ENCODE peak calls at places on chromosomes 16 and 17, in five cellular contexts. H is suprapubic skin, W is ascending aorta, A is heart right ventricle, Y is trophoblast cell. Z is an unnamed sample. For H3K36me3, the result is how much of the 10 kb centered on the place peaks cover.

GRCh38 chr17:33753452-33753851 is 460.4 kb upstream of the ASIC2 start:
- DNase-seq in H (no peak), W (no peak), A (no peak), Y (no peak), Z (no peak)

GRCh38 chr16:3045758-3046505 is 429 bp upstream of the MMP25 start:
- DNase-seq in H (no peak), W (no peak), A (no peak), Y (no peak), Z (no peak)

GRCh38 chr17:79950711-79951110 is 85.0 kb downstream of the TBC1D16 start:
- DNase-seq in H (peak), W (no peak), A (no peak), Y (no peak), Z (no peak)

GRCh38 chr17:7019839-7020519 is 2.9 kb upstream of the BCL6B start:
- DNase-seq in H (no peak), W (no peak), A (peak), Y (peak), Z (no peak)

GRCh38 chr17:75817571-75817970 is 26.6 kb downstream of the UNC13D start:
- DNase-seq in H (no peak), W (no peak), A (no peak), Y (no peak), Z (no peak)

GRCh38 chr16:51807551-51807950 is 656.5 kb upstream of the SALL1 start:
- DNase-seq in H (no peak), W (no peak), A (no peak), Y (no peak), Z (no peak)

GRCh38 chr16:2008009-2008526 is 1.6 kb downstream of the ZNF598 start:
- DNase-seq in H (no peak), W (no peak), A (no peak), Y (peak), Z (peak)

GRCh38 chr17:5419959-5420653 is at the start of gene RPAIN:
- DNase-seq in H (peak), W (peak), A (peak), Y (no peak), Z (no peak)

GRCh38 chr17:20105539-20106291 is 96.6 kb downstream of the SPECC1 start:
- DNase-seq in H (no peak), W (no peak), A (no peak), Y (no peak), Z (no peak)

GRCh38 chr17:66542183-66542966 is 240.0 kb downstream of the PRKCA start:
- DNase-seq in H (no peak), W (no peak), A (no peak), Y (no peak), Z (no peak)

GRCh38 chr17:75765981-75766380 is 989 bp upstream of the GALK1 start:
- DNase-seq in H (no peak), W (no peak), A (no peak), Y (no peak), Z (no peak)

GRCh38 chr17:68515238-68515637 is 3.0 kb downstream of the PRKAR1A start:
- DNase-seq in H (no peak), W (no peak), A (no peak), Y (no peak), Z (no peak)

GRCh38 chr17:68512967-68513474 is 791 bp downstream of the PRKAR1A start:
- DNase-seq in H (no peak), W (no peak), A (no peak), Y (peak), Z (no peak)

GRCh38 chr17:68516732-68517131 is 4.5 kb downstream of the PRKAR1A start:
- DNase-seq in H (no peak), W (no peak), A (no peak), Y (no peak), Z (no peak)

GRCh38 chr17:68513932-68514331 is 1.7 kb downstream of the PRKAR1A start:
- DNase-seq in H (no peak), W (no peak), A (no peak), Y (no peak), Z (no peak)

DNA sequence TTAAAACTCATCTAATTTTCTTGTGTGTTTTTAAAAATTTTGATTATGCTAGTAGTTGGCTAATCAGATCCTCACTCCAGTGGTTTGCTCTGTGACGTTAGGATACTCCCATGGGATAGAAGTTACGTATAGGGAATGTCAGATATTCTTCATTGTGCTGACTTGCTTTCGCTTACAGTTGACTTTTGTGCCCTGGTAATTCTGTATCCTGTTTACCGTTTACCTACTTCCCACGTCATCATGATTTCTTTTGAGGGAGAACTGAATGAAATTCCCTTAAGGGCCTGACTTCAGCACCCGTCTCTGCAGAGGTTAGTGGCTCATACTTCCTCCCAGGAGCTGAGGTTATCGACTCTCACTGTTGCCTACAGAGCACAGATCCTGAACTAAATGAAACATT is 2.6 kb downstream of the PRKAR1A start:
- DNase-seq in H (no peak), W (no peak), A (no peak), Y (no peak), Z (no peak)
- H3K36me3 ChIP-seq in H (under half), W (under half), A (under half), Y (under half), Z (under half)

DNA sequence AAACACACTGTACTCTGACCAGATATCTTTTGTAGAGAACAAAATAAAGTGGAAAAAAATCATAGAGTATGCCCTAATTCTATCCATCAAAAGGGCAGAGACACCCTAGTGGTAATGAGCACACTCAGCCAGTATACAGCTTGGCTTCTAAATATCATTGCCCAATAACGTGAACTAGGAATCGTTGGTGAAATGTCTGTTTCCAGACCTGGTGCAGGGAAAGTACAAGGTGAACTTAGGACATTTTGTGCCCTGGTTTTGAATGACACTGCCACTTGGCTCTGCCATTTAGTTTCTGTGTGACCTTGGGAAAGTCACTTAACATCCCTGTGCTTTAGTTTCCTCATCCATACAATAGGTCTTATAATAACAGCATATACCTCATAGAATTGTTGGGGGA is 13.7 kb downstream of the AMFR start:
- DNase-seq in H (no peak), W (no peak), A (no peak), Y (no peak), Z (no peak)
- H3K36me3 ChIP-seq in H (under half), W (under half), A (half or more), Y (under half), Z (under half)

GRCh38 chr17:78397681-78398101 is 19.2 kb downstream of the PGS1 start:
- DNase-seq in H (no peak), W (no peak), A (peak), Y (peak), Z (no peak)
- H3K36me3 ChIP-seq in H (half or more), W (under half), A (half or more), Y (half or more), Z (under half)

DNA sequence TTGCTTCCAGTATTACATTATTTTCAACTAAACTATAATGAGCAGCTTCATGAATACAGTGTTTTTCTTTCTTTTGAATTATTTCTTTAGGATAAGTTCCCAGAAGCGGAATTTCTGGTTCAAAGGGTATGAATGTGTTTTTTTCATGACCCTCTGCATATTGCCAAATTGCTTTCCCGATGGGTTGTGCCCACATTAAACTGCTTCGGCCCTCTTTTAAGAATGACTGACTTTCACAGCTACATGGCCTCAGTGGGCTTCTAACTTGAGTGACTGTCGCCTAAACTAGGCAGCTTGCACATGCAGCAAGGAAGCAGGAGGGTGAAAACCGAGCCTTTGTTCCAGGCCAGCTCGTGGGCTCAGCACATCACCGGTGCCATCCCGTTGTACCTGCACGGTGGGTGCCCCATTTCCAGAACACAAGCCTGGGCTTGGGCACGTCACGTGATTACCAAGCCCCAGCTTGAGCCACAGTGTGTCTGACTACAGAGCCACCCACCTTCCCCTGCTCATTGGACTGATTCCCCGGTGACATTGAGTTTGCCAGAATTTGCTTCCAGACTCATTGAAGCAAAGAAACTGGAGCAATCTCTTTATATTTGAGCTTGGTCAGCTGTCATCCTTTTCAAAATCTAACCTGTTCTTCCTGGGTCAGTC is 112.8 kb downstream of the CLEC16A start:
- DNase-seq in H (no peak), W (no peak), A (no peak), Y (no peak), Z (no peak)
- H3K36me3 ChIP-seq in H (under half), W (under half), A (half or more), Y (under half), Z (under half)

GRCh38 chr17:37106049-37106448 is 157.3 kb downstream of the AATF start:
- DNase-seq in H (no peak), W (no peak), A (no peak), Y (no peak), Z (no peak)

GRCh38 chr17:37110012-37110701 is 161.4 kb downstream of the AATF start:
- DNase-seq in H (no peak), W (no peak), A (no peak), Y (no peak), Z (no peak)

GRCh38 chr17:37111329-37111728 is 162.6 kb downstream of the AATF start:
- DNase-seq in H (no peak), W (no peak), A (no peak), Y (no peak), Z (no peak)

GRCh38 chr17:37110816-37111215 is 162.1 kb downstream of the AATF start:
- DNase-seq in H (no peak), W (no peak), A (no peak), Y (no peak), Z (no peak)

GRCh38 chr17:37107406-37108083 is 158.8 kb downstream of the AATF start:
- DNase-seq in H (no peak), W (no peak), A (peak), Y (peak), Z (no peak)
- H3K36me3 ChIP-seq in H (half or more), W (under half), A (under half), Y (under half), Z (under half)

Z was measured in PC-9.